ENCODE peak calls at places on chromosomes 4 and X, in six cellular contexts. A is mammary epithelial cell, X is mesendoderm, S is H9, M is GM12878, J is hepatocyte. K is an unnamed sample.

GRCh38 chrX:129039176-129039575 is 484.1 kb downstream of the SMARCA1 start:
- DNase-seq in A (no peak), X (peak), S (no peak), M (no peak), J (no peak), K (no peak)

GRCh38 chr4:65592089-65592488 is 78.2 kb downstream of the EPHA5 start:
- DNase-seq in A (no peak), X (peak), S (peak), M (no peak), J (no peak), K (no peak)

GRCh38 chr4:145933134-145933533 is 5.5 kb downstream of the ZNF827 start:
- DNase-seq in A (peak), X (no peak), S (no peak), M (no peak), J (no peak), K (no peak)

GRCh38 chrX:13469963-13470679 is 99.3 kb upstream of the EGFL6 start:
- DNase-seq in A (peak), X (no peak), S (no peak), M (no peak), J (no peak), K (no peak)

GRCh38 chr4:6288342-6288741 is 18.7 kb downstream of the WFS1 start:
- DNase-seq in A (no peak), X (no peak), S (no peak), M (no peak), J (no peak), K (no peak)

GRCh38 chrX:48815266-48815665 is 11.0 kb upstream of the ERAS start:
- DNase-seq in A (no peak), X (no peak), S (no peak), M (no peak), J (no peak), K (no peak)

GRCh38 chr4:47566566-47566965 is 81.5 kb downstream of the ATP10D start:
- DNase-seq in A (no peak), X (no peak), S (no peak), M (no peak), J (no peak), K (no peak)

GRCh38 chr4:41731569-41731968 is 17.0 kb downstream of the PHOX2B start:
- DNase-seq in A (no peak), X (no peak), S (no peak), M (no peak), J (no peak), K (no peak)

GRCh38 chr4:178320003-178320402 is 877.8 kb upstream of the AGA start:
- DNase-seq in A (no peak), X (no peak), S (no peak), M (no peak), J (no peak), K (no peak)

GRCh38 chr4:151688003-151688784 is 72.6 kb downstream of the GATB start:
- DNase-seq in A (no peak), X (peak), S (peak), M (no peak), J (no peak), K (no peak)

GRCh38 chrX:109926743-109927662 is 75.9 kb upstream of the TMEM164 start:
- DNase-seq in A (no peak), X (no peak), S (no peak), M (no peak), J (no peak), K (no peak)

GRCh38 chr4:127759893-127760292 is 22.2 kb upstream of the HSPA4L start:
- DNase-seq in A (peak), X (no peak), S (no peak), M (no peak), J (no peak), K (no peak)

GRCh38 chr4:56611501-56611900 is 69.6 kb downstream of the HOPX start:
- DNase-seq in A (no peak), X (no peak), S (no peak), M (no peak), J (no peak), K (no peak)

GRCh38 chrX:154348114-154348531 is 26.3 kb downstream of the FLNA start:
- DNase-seq in A (no peak), X (peak), S (no peak), M (no peak), J (no peak), K (no peak)

GRCh38 chrX:102712967-102713677 is 874 bp downstream of the GPRASP2 start:
- DNase-seq in A (peak), X (peak), S (peak), M (no peak), J (peak), K (peak)

GRCh38 chr4:2054217-2054616 is 4.9 kb upstream of the NAT8L start:
- DNase-seq in A (no peak), X (no peak), S (no peak), M (no peak), J (no peak), K (no peak)

GRCh38 chr4:182418054-182418734 is 175.0 kb downstream of the TENM3 start:
- DNase-seq in A (no peak), X (no peak), S (no peak), M (no peak), J (no peak), K (no peak)

GRCh38 chr4:141571368-141571767 is 65.0 kb upstream of the IL15 start:
- DNase-seq in A (peak), X (no peak), S (no peak), M (no peak), J (no peak), K (no peak)
- H3K27ac ChIP-seq in A (no peak), X (no peak), S (no peak), M (no peak), J (no peak), K (no peak)

GRCh38 chrX:9164086-9164485 is 130.2 kb upstream of the FAM9B start:
- DNase-seq in A (no peak), X (no peak), S (no peak), M (no peak), J (no peak), K (no peak)

GRCh38 chrX:9160698-9161329 is 126.9 kb upstream of the FAM9B start:
- DNase-seq in A (no peak), X (no peak), S (no peak), M (no peak), J (no peak), K (no peak)

GRCh38 chrX:9164535-9165425 is 130.9 kb upstream of the FAM9B start:
- DNase-seq in A (peak), X (no peak), S (no peak), M (no peak), J (no peak), K (no peak)

GRCh38 chrX:9166566-9166909 is 132.6 kb upstream of the FAM9B start:
- DNase-seq in A (no peak), X (no peak), S (no peak), M (no peak), J (no peak), K (no peak)

GRCh38 chrX:9163153-9163790 is 129.3 kb upstream of the FAM9B start:
- DNase-seq in A (no peak), X (no peak), S (no peak), M (no peak), J (no peak), K (no peak)
- H3K27ac ChIP-seq in A (no peak), X (no peak), S (no peak), M (no peak), J (no peak), K (no peak)

DNA sequence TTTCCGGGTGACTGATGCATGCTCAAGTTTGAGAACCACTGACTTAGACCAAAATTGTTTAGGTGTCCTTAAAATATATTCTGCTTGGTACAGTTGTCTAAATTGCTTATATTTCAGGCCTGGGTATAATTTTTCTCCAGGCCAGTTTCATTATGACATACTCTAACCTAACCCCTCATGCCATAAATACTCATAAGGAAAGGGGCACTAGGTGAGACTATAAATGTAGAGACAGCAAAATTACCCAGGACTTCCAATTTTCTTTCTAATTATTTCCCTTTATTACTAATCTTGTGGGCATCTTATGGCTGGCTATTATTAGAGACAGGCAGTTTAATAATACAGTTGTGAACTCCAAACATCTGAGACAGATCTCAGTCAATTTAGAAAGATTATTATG is 150.2 kb downstream of the RRAGB start:
- DNase-seq in A (no peak), X (no peak), S (no peak), M (no peak), J (no peak), K (no peak)
- H3K27ac ChIP-seq in A (no peak), X (peak), S (no peak), M (peak), J (no peak), K (no peak)

DNA sequence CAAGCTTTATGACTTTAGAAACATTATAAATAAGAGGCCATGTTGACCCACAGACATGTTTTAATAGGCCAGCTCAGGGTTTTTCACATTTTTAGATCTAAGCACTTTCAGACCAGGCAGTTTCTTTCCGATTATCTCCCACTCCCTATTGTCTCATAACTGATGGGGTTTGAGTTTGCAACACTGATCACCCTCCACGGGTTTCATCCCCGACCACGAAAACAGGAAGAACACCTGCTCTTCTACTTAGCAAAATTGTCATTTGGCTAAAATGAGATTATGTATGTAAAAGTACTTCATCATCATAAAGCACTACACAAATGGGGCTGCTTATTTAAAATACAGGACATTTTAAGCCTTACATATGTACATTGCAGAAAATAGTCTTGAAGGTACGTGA is 407.9 kb downstream of the HNRNPD start:
- DNase-seq in A (no peak), X (no peak), S (no peak), M (no peak), J (no peak), K (no peak)
- H3K27ac ChIP-seq in A (no peak), X (no peak), S (no peak), M (no peak), J (no peak), K (no peak)

GRCh38 chr4:108774809-108775530 is 12.1 kb upstream of the ETNPPL start:
- DNase-seq in A (no peak), X (peak), S (no peak), M (no peak), J (no peak), K (peak)

GRCh38 chr4:108772402-108772801 is 9.5 kb upstream of the ETNPPL start:
- DNase-seq in A (no peak), X (no peak), S (no peak), M (no peak), J (no peak), K (no peak)

GRCh38 chr4:108779958-108780357 is 17.1 kb upstream of the ETNPPL start:
- DNase-seq in A (no peak), X (no peak), S (no peak), M (no peak), J (no peak), K (no peak)

GRCh38 chr4:108775921-108776320 is 13.1 kb upstream of the ETNPPL start:
- DNase-seq in A (no peak), X (peak), S (no peak), M (no peak), J (no peak), K (no peak)
- H3K27ac ChIP-seq in A (no peak), X (no peak), S (no peak), M (no peak), J (no peak), K (no peak)

GRCh38 chr4:185719493-185719843 is 92.5 kb downstream of the SORBS2 start:
- DNase-seq in A (no peak), X (no peak), S (no peak), M (no peak), J (no peak), K (no peak)
- H3K27ac ChIP-seq in A (no peak), X (no peak), S (no peak), M (no peak), J (peak), K (no peak)

DNA sequence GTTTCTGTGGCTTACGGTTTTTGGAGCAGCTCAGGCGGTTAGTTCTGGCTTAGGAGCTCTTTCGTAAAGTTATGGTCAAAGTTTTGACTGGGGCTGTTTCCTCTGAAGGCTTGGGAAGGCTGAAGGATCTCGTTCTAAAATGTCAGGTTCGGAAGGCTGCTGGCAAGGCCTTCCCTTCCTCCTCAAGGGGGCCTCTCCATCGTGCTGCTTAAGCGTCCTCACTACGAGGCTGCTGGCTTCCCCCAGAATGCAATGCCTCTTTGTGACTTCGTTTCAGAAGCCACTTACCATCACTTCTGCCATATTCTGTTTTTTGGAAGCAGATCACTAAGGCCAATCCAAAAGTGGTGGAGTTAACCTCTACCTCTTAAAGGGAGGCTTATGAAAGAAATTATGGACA is 1196.4 kb upstream of the TENM3 start:
- DNase-seq in A (no peak), X (peak), S (peak), M (no peak), J (no peak), K (no peak)
- H3K27ac ChIP-seq in A (no peak), X (no peak), S (no peak), M (no peak), J (no peak), K (no peak)

DNA sequence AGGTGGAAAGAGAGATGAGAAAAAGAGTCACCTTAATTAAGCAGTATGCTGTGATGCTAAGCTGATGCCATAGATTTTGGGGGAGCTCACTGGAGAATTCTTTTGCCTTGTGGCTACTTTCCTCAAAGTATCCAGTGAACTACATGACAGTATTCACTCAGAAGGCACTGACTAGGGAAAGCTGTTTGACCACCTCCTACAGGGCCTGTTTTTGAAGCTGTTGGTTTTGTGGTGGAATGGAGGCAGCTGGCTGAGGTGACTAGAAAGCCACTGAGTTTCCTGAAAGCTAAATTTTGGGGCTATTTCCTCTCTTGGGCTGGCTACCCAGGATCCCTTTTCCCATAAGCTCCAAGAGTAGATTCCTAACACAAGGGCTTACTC is 124.8 kb upstream of the EOLA2 start:
- DNase-seq in A (no peak), X (no peak), S (no peak), M (no peak), J (no peak), K (no peak)
- H3K27ac ChIP-seq in A (no peak), X (no peak), S (no peak), M (no peak), J (no peak), K (no peak)